ENCODE peak calls at places on chromosomes 2 and 18, in six cellular contexts. One of them, this sample, is unnamed.

GRCh38 chr2:141501743-141502142 is 629.1 kb downstream of the LRP1B start:
- DNase-seq in lower lobe of right lung: no peak
- DNase-seq in brain microvascular endothelial cell: no peak
- DNase-seq in MCF 10A: no peak
- DNase-seq in progenitor cell of endocrine pancreas: no peak
- DNase-seq in neural progenitor cell: no peak
- DNase-seq in this sample: no peak

GRCh38 chr2:74528600-74529356 is 728 bp downstream of the AUP1 start:
- DNase-seq in lower lobe of right lung: no peak
- DNase-seq in brain microvascular endothelial cell: no peak
- DNase-seq in neural progenitor cell: no peak
- DNase-seq in progenitor cell of endocrine pancreas: no peak
- DNase-seq in MCF 10A: no peak
- DNase-seq in this sample: no peak

GRCh38 chr2:240902615-240903041 is 3.5 kb upstream of the CROCC2 start:
- DNase-seq in progenitor cell of endocrine pancreas: no peak
- DNase-seq in lower lobe of right lung: no peak
- DNase-seq in neural progenitor cell: no peak
- DNase-seq in brain microvascular endothelial cell: no peak
- DNase-seq in MCF 10A: no peak
- DNase-seq in this sample: no peak

GRCh38 chr18:10912790-10913560 is 236.4 kb downstream of the PIEZO2 start:
- DNase-seq in brain microvascular endothelial cell: peak
- DNase-seq in progenitor cell of endocrine pancreas: no peak
- DNase-seq in lower lobe of right lung: no peak
- DNase-seq in MCF 10A: peak
- DNase-seq in neural progenitor cell: no peak
- DNase-seq in this sample: peak

GRCh38 chr18:13126966-13127598 is 91.5 kb upstream of the LDLRAD4 start:
- DNase-seq in MCF 10A: no peak
- DNase-seq in lower lobe of right lung: no peak
- DNase-seq in neural progenitor cell: no peak
- DNase-seq in progenitor cell of endocrine pancreas: no peak
- DNase-seq in brain microvascular endothelial cell: no peak
- DNase-seq in this sample: no peak

GRCh38 chr2:207040606-207041173 is 101.4 kb downstream of the CPO start:
- DNase-seq in progenitor cell of endocrine pancreas: no peak
- DNase-seq in lower lobe of right lung: no peak
- DNase-seq in neural progenitor cell: no peak
- DNase-seq in MCF 10A: no peak
- DNase-seq in brain microvascular endothelial cell: no peak
- DNase-seq in this sample: no peak

GRCh38 chr2:85188852-85189251 is 55.7 kb downstream of the TCF7L1 start:
- DNase-seq in neural progenitor cell: no peak
- DNase-seq in progenitor cell of endocrine pancreas: no peak
- DNase-seq in brain microvascular endothelial cell: no peak
- DNase-seq in MCF 10A: no peak
- DNase-seq in lower lobe of right lung: no peak
- DNase-seq in this sample: no peak

GRCh38 chr18:76494181-76494540 is 881 bp downstream of the ZNF516 start:
- DNase-seq in neural progenitor cell: peak
- DNase-seq in brain microvascular endothelial cell: no peak
- DNase-seq in MCF 10A: peak
- DNase-seq in lower lobe of right lung: no peak
- DNase-seq in progenitor cell of endocrine pancreas: peak
- DNase-seq in this sample: no peak

GRCh38 chr2:134780977-134781376 is 57.4 kb upstream of the ACMSD start:
- DNase-seq in neural progenitor cell: no peak
- DNase-seq in lower lobe of right lung: no peak
- DNase-seq in brain microvascular endothelial cell: no peak
- DNase-seq in progenitor cell of endocrine pancreas: no peak
- DNase-seq in MCF 10A: no peak
- DNase-seq in this sample: no peak

GRCh38 chr2:164599954-164600589 is 21.2 kb downstream of the GRB14 start:
- DNase-seq in progenitor cell of endocrine pancreas: no peak
- DNase-seq in neural progenitor cell: peak
- DNase-seq in brain microvascular endothelial cell: peak
- DNase-seq in lower lobe of right lung: no peak
- DNase-seq in MCF 10A: peak
- DNase-seq in this sample: peak
- TF ChIP-seq CTCF in progenitor cell of endocrine pancreas: peak
- TF ChIP-seq CTCF in neural progenitor cell: peak
- TF ChIP-seq CTCF in brain microvascular endothelial cell: peak
- TF ChIP-seq CTCF in lower lobe of right lung: peak
- TF ChIP-seq CTCF in MCF 10A: peak
- TF ChIP-seq CTCF in this sample: peak

GRCh38 chr2:52821631-52822030 is 946.0 kb upstream of the CHAC2 start:
- DNase-seq in brain microvascular endothelial cell: no peak
- DNase-seq in neural progenitor cell: no peak
- DNase-seq in lower lobe of right lung: no peak
- DNase-seq in MCF 10A: peak
- DNase-seq in progenitor cell of endocrine pancreas: no peak
- DNase-seq in this sample: no peak
- TF ChIP-seq CTCF in brain microvascular endothelial cell: peak
- TF ChIP-seq CTCF in neural progenitor cell: no peak
- TF ChIP-seq CTCF in lower lobe of right lung: peak
- TF ChIP-seq CTCF in MCF 10A: no peak
- TF ChIP-seq CTCF in progenitor cell of endocrine pancreas: peak
- TF ChIP-seq CTCF in this sample: peak

GRCh38 chr2:121992700-121993099 is 237.2 kb downstream of the TSN start:
- DNase-seq in neural progenitor cell: no peak
- DNase-seq in lower lobe of right lung: no peak
- DNase-seq in MCF 10A: no peak
- DNase-seq in brain microvascular endothelial cell: no peak
- DNase-seq in progenitor cell of endocrine pancreas: no peak
- DNase-seq in this sample: no peak

GRCh38 chr2:121999273-121999672 is 243.8 kb downstream of the TSN start:
- DNase-seq in MCF 10A: peak
- DNase-seq in brain microvascular endothelial cell: peak
- DNase-seq in neural progenitor cell: no peak
- DNase-seq in progenitor cell of endocrine pancreas: no peak
- DNase-seq in lower lobe of right lung: no peak
- DNase-seq in this sample: peak

GRCh38 chr2:121993682-121994081 is 238.2 kb downstream of the TSN start:
- DNase-seq in lower lobe of right lung: no peak
- DNase-seq in progenitor cell of endocrine pancreas: no peak
- DNase-seq in neural progenitor cell: no peak
- DNase-seq in brain microvascular endothelial cell: no peak
- DNase-seq in MCF 10A: no peak
- DNase-seq in this sample: no peak

GRCh38 chr2:121994238-121995206 is 239.1 kb downstream of the TSN start:
- DNase-seq in progenitor cell of endocrine pancreas: no peak
- DNase-seq in neural progenitor cell: no peak
- DNase-seq in brain microvascular endothelial cell: no peak
- DNase-seq in lower lobe of right lung: no peak
- DNase-seq in MCF 10A: peak
- DNase-seq in this sample: no peak
- TF ChIP-seq CTCF in progenitor cell of endocrine pancreas: no peak
- TF ChIP-seq CTCF in neural progenitor cell: no peak
- TF ChIP-seq CTCF in brain microvascular endothelial cell: no peak
- TF ChIP-seq CTCF in lower lobe of right lung: no peak
- TF ChIP-seq CTCF in MCF 10A: no peak
- TF ChIP-seq CTCF in this sample: no peak

GRCh38 chr2:239226677-239227076 is 174.1 kb downstream of the HDAC4 start:
- DNase-seq in brain microvascular endothelial cell: no peak
- DNase-seq in neural progenitor cell: no peak
- DNase-seq in MCF 10A: no peak
- DNase-seq in progenitor cell of endocrine pancreas: no peak
- DNase-seq in lower lobe of right lung: no peak
- DNase-seq in this sample: no peak
- TF ChIP-seq CTCF in brain microvascular endothelial cell: no peak
- TF ChIP-seq CTCF in neural progenitor cell: no peak
- TF ChIP-seq CTCF in MCF 10A: no peak
- TF ChIP-seq CTCF in progenitor cell of endocrine pancreas: no peak
- TF ChIP-seq CTCF in lower lobe of right lung: no peak
- TF ChIP-seq CTCF in this sample: peak

DNA sequence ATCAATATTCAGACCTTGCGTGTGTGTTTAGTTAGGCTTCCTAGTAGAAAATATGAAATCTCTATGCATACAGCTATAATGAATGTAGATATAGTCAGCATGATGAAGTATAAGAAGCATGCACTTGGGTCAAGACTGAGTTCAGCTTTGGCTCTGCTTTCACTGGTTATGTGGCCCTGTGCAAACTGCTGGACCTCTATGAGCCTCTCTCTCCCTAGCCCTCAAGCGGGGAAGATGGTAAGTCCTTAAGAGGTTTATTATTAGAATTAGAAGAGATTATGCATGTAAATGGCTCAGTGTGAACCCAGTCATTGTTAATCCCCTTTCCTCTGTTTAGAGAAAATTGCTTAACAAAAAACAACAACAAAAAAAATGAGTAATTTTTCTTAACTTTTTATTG is 178.8 kb upstream of the NXPH2 start:
- DNase-seq in MCF 10A: no peak
- DNase-seq in lower lobe of right lung: no peak
- DNase-seq in progenitor cell of endocrine pancreas: no peak
- DNase-seq in neural progenitor cell: no peak
- DNase-seq in brain microvascular endothelial cell: no peak
- DNase-seq in this sample: no peak
- TF ChIP-seq CTCF in MCF 10A: no peak
- TF ChIP-seq CTCF in lower lobe of right lung: no peak
- TF ChIP-seq CTCF in progenitor cell of endocrine pancreas: no peak
- TF ChIP-seq CTCF in neural progenitor cell: no peak
- TF ChIP-seq CTCF in brain microvascular endothelial cell: no peak
- TF ChIP-seq CTCF in this sample: no peak

DNA sequence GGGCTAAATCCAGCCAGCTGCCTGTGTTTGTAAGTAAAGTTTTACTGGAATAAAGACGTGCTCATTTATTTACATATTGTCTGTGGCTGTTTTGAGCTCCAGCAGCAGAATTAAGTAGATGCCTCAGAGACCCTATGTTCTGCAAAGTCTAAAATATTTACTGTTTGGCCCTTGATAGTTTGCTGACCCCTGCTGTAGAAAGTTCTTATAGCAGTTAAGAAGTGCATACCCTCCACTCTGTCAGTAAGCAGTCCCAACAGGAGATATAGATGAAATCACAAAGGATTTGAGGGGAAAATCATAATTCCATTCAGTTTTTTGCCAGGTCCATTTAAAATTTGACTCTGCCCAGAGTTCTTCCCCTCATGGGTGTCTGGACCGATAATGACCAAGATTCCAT is 50.1 kb upstream of the ITM2C start:
- DNase-seq in progenitor cell of endocrine pancreas: no peak
- DNase-seq in MCF 10A: peak
- DNase-seq in lower lobe of right lung: no peak
- DNase-seq in neural progenitor cell: peak
- DNase-seq in brain microvascular endothelial cell: peak
- DNase-seq in this sample: peak
- TF ChIP-seq CTCF in progenitor cell of endocrine pancreas: peak
- TF ChIP-seq CTCF in MCF 10A: peak
- TF ChIP-seq CTCF in lower lobe of right lung: peak
- TF ChIP-seq CTCF in neural progenitor cell: peak
- TF ChIP-seq CTCF in brain microvascular endothelial cell: peak
- TF ChIP-seq CTCF in this sample: peak